ENCODE peak calls at places on chromosome 9, in four cellular contexts. B is upper lobe of right lung, N is iris pigment epithelial cell, Z is putamen. U is an unnamed sample.

GRCh38 chr9:123954921-123955320 is 25.0 kb upstream of the DENND1A start:
- DNase-seq in B (no peak), N (peak; percentile 67), Z (no peak), U (peak; percentile 69)

GRCh38 chr9:121360975-121361374 is 9.1 kb downstream of the STOM start:
- DNase-seq in B (no peak), N (peak; percentile 93), Z (no peak), U (peak; percentile 82)

GRCh38 chr9:14903040-14903439 is 7.2 kb downstream of the FREM1 start:
- DNase-seq in B (no peak), N (no peak), Z (no peak), U (no peak)

GRCh38 chr9:137252555-137253506 is 1.7 kb downstream of the STPG3 start:
- DNase-seq in B (no peak), N (no peak), Z (no peak), U (no peak)

GRCh38 chr9:112380771-112381181 is 868 bp downstream of the HSDL2 start:
- DNase-seq in B (no peak), N (peak; percentile 60), Z (peak; percentile 50), U (peak; percentile 42)

GRCh38 chr9:17536027-17536426 is 42.8 kb upstream of the SH3GL2 start:
- DNase-seq in B (no peak), N (no peak), Z (no peak), U (no peak)

GRCh38 chr9:79575560-79575959 is 3.8 kb downstream of the TLE4 start:
- DNase-seq in B (no peak), N (no peak), Z (no peak), U (no peak)

GRCh38 chr9:29208670-29209069 is 1635.4 kb upstream of the C9orf72 start:
- DNase-seq in B (no peak), N (no peak), Z (no peak), U (no peak)

GRCh38 chr9:93467462-93467861 is 14.1 kb upstream of the FAM120AOS start:
- DNase-seq in B (no peak), N (no peak), Z (no peak), U (no peak)

GRCh38 chr9:133979124-133979920 is 12.8 kb downstream of the VAV2 start:
- DNase-seq in B (peak; percentile 71), N (peak; percentile 38), Z (no peak), U (peak; percentile 36)

GRCh38 chr9:134807726-134808125 is 72.9 kb upstream of the FCN2 start:
- DNase-seq in B (no peak), N (peak; percentile 60), Z (no peak), U (peak; percentile 69)

GRCh38 chr9:130699047-130699446 is 5.5 kb downstream of the EXOSC2 start:
- DNase-seq in B (peak; percentile 1), N (no peak), Z (no peak), U (no peak)

GRCh38 chr9:126478216-126478981 is 135.3 kb upstream of the LMX1B start:
- DNase-seq in B (no peak), N (no peak), Z (peak; percentile 78), U (no peak)

GRCh38 chr9:12502520-12502919 is 190.7 kb upstream of the TYRP1 start:
- DNase-seq in B (no peak), N (no peak), Z (no peak), U (no peak)

GRCh38 chr9:121661328-121661727 is 9.9 kb downstream of the DAB2IP start:
- DNase-seq in B (no peak), N (no peak), Z (no peak), U (no peak)

GRCh38 chr9:97508852-97509251 is 7.4 kb downstream of the TMOD1 start:
- DNase-seq in B (no peak), N (no peak), Z (no peak), U (no peak)

GRCh38 chr9:84293001-84293798 is 47.4 kb downstream of the SLC28A3 start:
- DNase-seq in B (no peak), N (no peak), Z (no peak), U (no peak)

GRCh38 chr9:38091310-38092199 is 22.5 kb upstream of the SHB start:
- DNase-seq in B (no peak), N (no peak), Z (no peak), U (no peak)

GRCh38 chr9:129209109-129209508 is 31.0 kb upstream of the IER5L start:
- DNase-seq in B (no peak), N (no peak), Z (no peak), U (no peak)

GRCh38 chr9:124390812-124391658 is 24.2 kb downstream of the PSMB7 start:
- DNase-seq in B (no peak), N (peak; percentile 57), Z (no peak), U (peak; percentile 22)

GRCh38 chr9:118643118-118643517 is 726.1 kb downstream of the BRINP1 start:
- DNase-seq in B (peak; percentile 70), N (peak; percentile 50), Z (no peak), U (peak; percentile 3)

GRCh38 chr9:17555362-17556054 is 23.4 kb upstream of the SH3GL2 start:
- DNase-seq in B (no peak), N (no peak), Z (no peak), U (no peak)

GRCh38 chr9:137632432-137633161 is 13.8 kb downstream of the EHMT1 start:
- DNase-seq in B (no peak), N (peak; percentile 19), Z (no peak), U (no peak)

GRCh38 chr9:113620377-113621161 is 157.0 kb downstream of the RGS3 start:
- DNase-seq in B (peak; percentile 67), N (peak; percentile 86), Z (no peak), U (peak; percentile 94)

GRCh38 chr9:89739531-89740315 is 134.9 kb downstream of the GADD45G start:
- DNase-seq in B (no peak), N (no peak), Z (no peak), U (no peak)

GRCh38 chr9:89022902-89023301 is 31.6 kb downstream of the S1PR3 start:
- DNase-seq in B (no peak), N (peak; percentile 86), Z (no peak), U (peak; percentile 69)

GRCh38 chr9:125529589-125530515 is 177.2 kb downstream of the MAPKAP1 start:
- DNase-seq in B (no peak), N (no peak), Z (no peak), U (no peak)

GRCh38 chr9:74887041-74887980 is at the start of gene TRPM6:
- DNase-seq in B (peak; percentile 92), N (peak; percentile 78), Z (peak; percentile 7), U (peak; percentile 81)

GRCh38 chr9:3054017-3054586 is 210.2 kb upstream of the PUM3 start:
- DNase-seq in B (no peak), N (no peak), Z (no peak), U (no peak)

GRCh38 chr9:76667521-76667957 is 96.7 kb upstream of the PCA3 start:
- DNase-seq in B (no peak), N (peak; percentile 67), Z (no peak), U (peak; percentile 73)